ENCODE peak calls at places on chromosomes 5 and 9, in six cellular contexts. S is mesenchymal stem cell, U is IMR-90, F is H9, K is H1, N is trophoblast cell. B is an unnamed sample.

GRCh38 chr5:55450050-55450765 is 84.6 kb downstream of the PLPP1 start:
- DNase-seq in N (no peak), F (no peak), S (peak; percentile 38), K (no peak), U (peak; percentile 53), B (no peak)

GRCh38 chr5:51679286-51679685 is 296.0 kb downstream of the ISL1 start:
- DNase-seq in K (no peak), F (no peak), N (no peak), U (no peak), S (no peak), B (no peak)

GRCh38 chr5:54361683-54362411 is 51.5 kb upstream of the ARL15 start:
- DNase-seq in F (no peak), S (no peak), K (no peak), U (no peak), N (no peak), B (no peak)

GRCh38 chr5:93582677-93583524 is at the start of gene NR2F1:
- DNase-seq in F (peak; percentile 92), U (peak; percentile 99), N (no peak), S (peak; percentile 100), K (peak; percentile 78), B (peak; percentile 99)

GRCh38 chr9:94903961-94904421 is 177.5 kb downstream of the AOPEP start:
- DNase-seq in F (no peak), U (peak; percentile 82), S (no peak), N (no peak), K (no peak), B (no peak)

GRCh38 chr9:112881366-112881765 is 9.3 kb downstream of the SLC46A2 start:
- DNase-seq in S (peak; percentile 15), U (peak; percentile 81), F (no peak), N (peak; percentile 80), K (no peak), B (no peak)

GRCh38 chr5:166347051-166347450 is 1944.4 kb upstream of the WWC1 start:
- DNase-seq in F (no peak), N (no peak), U (no peak), S (no peak), K (no peak), B (no peak)

GRCh38 chr9:35908484-35909125 is 685 bp upstream of the SPAAR start:
- DNase-seq in S (no peak), F (no peak), K (no peak), N (no peak), U (peak; percentile 66), B (no peak)

GRCh38 chr5:156259618-156260017 is 67.3 kb upstream of the SGCD start:
- DNase-seq in S (no peak), N (no peak), F (no peak), K (no peak), U (no peak), B (no peak)

GRCh38 chr9:109961579-109961978 is 181.6 kb downstream of the PALM2AKAP2 start:
- DNase-seq in U (no peak), K (no peak), S (no peak), N (no peak), F (no peak), B (no peak)

GRCh38 chr9:129990269-129991005 is 52.6 kb downstream of the FNBP1 start:
- DNase-seq in K (no peak), U (no peak), F (no peak), N (peak; percentile 81), S (peak; percentile 78), B (no peak)

GRCh38 chr5:146345578-146346366 is 7.1 kb downstream of the POU4F3 start:
- DNase-seq in S (no peak), N (no peak), F (peak; percentile 72), U (no peak), K (no peak), B (no peak)

GRCh38 chr9:116992870-116993269 is 305.8 kb downstream of the TRIM32 start:
- DNase-seq in F (no peak), K (no peak), S (peak; percentile 35), N (no peak), U (peak; percentile 2), B (no peak)

GRCh38 chr5:171891595-171891994 is 106.0 kb downstream of the SMIM23 start:
- DNase-seq in N (no peak), S (no peak), U (no peak), F (no peak), K (no peak), B (no peak)

GRCh38 chr9:98254236-98255063 is 999 bp downstream of the TBC1D2 start:
- DNase-seq in U (no peak), N (no peak), F (no peak), K (no peak), S (no peak), B (no peak)

GRCh38 chr9:6759114-6759977 is 1.6 kb downstream of the KDM4C start:
- DNase-seq in N (peak; percentile 45), F (no peak), K (no peak), U (peak; percentile 82), S (peak; percentile 91), B (no peak)

GRCh38 chr9:89508951-89509607 is 11.2 kb upstream of the SEMA4D start:
- DNase-seq in K (no peak), F (no peak), N (no peak), S (no peak), U (no peak), B (no peak)

GRCh38 chr5:61866930-61867329 is 439.1 kb upstream of the KIF2A start:
- DNase-seq in K (no peak), S (peak; percentile 69), U (peak; percentile 38), N (no peak), F (no peak), B (no peak)

GRCh38 chr9:109886617-109887016 is 106.6 kb downstream of the PALM2AKAP2 start:
- DNase-seq in S (no peak), K (no peak), U (no peak), F (no peak), N (no peak), B (no peak)

GRCh38 chr5:102313907-102314306 is 17.8 kb upstream of the SLCO4C1 start:
- DNase-seq in S (no peak), N (peak; percentile 19), K (no peak), F (no peak), U (no peak), B (no peak)

GRCh38 chr9:109906766-109907382 is 126.9 kb downstream of the PALM2AKAP2 start:
- DNase-seq in K (no peak), U (peak; percentile 71), S (peak; percentile 62), N (no peak), F (no peak), B (no peak)

GRCh38 chr5:125401724-125402622 is 655.5 kb upstream of the ZNF608 start:
- DNase-seq in K (no peak), S (peak; percentile 9), U (no peak), F (no peak), N (no peak), B (no peak)

GRCh38 chr9:22119537-22120167 is 110.5 kb upstream of the CDKN2B start:
- DNase-seq in U (peak; percentile 50), N (no peak), S (no peak), F (no peak), K (no peak), B (peak; percentile 9)

GRCh38 chr5:100464418-100464817 is 70.8 kb upstream of the FAM174A start:
- DNase-seq in N (peak; percentile 4), U (peak; percentile 71), F (no peak), S (peak; percentile 85), K (no peak), B (no peak)

GRCh38 chr9:8660383-8660782 is 860.8 kb upstream of the DMAC1 start:
- DNase-seq in U (no peak), F (no peak), S (peak; percentile 41), N (no peak), K (no peak), B (no peak)

GRCh38 chr9:18463991-18464390 is 10.0 kb upstream of the ADAMTSL1 start:
- DNase-seq in S (no peak), U (peak; percentile 72), N (no peak), K (no peak), F (no peak), B (no peak)

GRCh38 chr9:84851935-84852585 is 182.5 kb downstream of the NTRK2 start:
- DNase-seq in F (peak; percentile 81), N (peak; percentile 94), U (peak; percentile 11), K (peak; percentile 54), S (peak; percentile 92), B (peak; percentile 65)

GRCh38 chr5:138330813-138331448 is 673 bp downstream of the CDC25C start:
- DNase-seq in N (no peak), F (no peak), S (no peak), U (no peak), K (no peak), B (no peak)

DNA sequence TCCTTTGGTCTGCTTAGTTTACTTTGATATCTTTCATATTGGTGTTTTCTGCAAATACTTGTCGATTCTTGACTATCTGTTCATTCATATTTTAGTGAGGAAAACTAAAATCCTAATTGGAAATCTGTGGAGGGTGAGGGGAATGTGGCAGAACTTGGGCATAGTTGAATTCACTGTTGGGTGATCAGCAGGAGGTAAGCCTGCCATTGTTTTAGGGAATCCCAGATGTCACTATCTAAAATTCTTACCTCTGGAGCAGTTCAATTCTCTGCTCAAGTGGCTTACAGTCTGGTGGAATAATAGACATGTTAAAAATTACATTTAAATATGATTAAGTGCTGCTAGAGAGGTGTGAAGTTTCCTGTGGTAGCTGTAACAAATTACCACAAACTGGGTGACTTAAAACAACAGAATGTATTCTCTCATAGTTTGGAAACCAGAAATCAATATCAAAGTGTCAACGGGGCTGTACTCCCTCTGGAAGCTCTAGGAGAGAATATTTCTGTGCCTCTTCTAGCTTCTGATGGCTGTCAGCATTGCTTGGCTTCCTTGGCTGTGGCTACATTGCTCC is 90.3 kb upstream of the GCNT4 start:
- DNase-seq in N (no peak), U (no peak), F (no peak), K (no peak), S (no peak), B (no peak)
- H2BK120ac ChIP-seq in N (no peak overlapping the region), U (no peak overlapping the region), F (no peak overlapping the region), K (no peak overlapping the region), S (no peak overlapping the region), B (no peak overlapping the region)

GRCh38 chr5:98463676-98464075 is 309.8 kb upstream of the RGMB start:
- DNase-seq in S (no peak), U (no peak), N (no peak), F (no peak), K (no peak), B (no peak)
- H4K91ac ChIP-seq in S (no peak overlapping the region), U (no peak overlapping the region), N (no peak overlapping the region), F (no peak overlapping the region), K (no peak overlapping the region), B (no peak overlapping the region)

DNA sequence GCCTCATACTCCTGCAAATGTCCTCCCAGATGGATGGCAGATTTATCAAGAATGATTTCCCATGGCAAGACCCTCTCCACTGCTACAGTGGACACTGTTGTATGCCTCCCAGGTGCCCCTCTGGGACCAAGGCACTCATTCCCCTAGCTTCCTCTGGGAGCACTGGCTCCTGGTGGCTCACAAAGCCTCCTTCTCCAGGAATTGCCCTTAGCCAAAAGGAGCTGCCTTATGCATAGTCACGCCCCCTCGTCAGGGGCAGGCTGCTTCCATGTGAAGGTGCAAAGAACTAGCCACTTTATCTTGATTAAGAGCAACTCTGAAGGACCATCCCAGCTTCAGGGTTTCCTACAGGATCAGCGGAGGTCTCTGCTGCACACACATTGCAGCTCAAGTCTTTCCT is 358.1 kb downstream of the CDK5RAP2 start:
- DNase-seq in N (no peak), F (peak; percentile 64), S (no peak), U (no peak), K (no peak), B (no peak)
- H2AFZ ChIP-seq in N (no peak overlapping the region), F (no peak overlapping the region), S (no peak overlapping the region), U (no peak overlapping the region), K (peak overlapping the region; percentile 89), B (no peak overlapping the region)

DNA sequence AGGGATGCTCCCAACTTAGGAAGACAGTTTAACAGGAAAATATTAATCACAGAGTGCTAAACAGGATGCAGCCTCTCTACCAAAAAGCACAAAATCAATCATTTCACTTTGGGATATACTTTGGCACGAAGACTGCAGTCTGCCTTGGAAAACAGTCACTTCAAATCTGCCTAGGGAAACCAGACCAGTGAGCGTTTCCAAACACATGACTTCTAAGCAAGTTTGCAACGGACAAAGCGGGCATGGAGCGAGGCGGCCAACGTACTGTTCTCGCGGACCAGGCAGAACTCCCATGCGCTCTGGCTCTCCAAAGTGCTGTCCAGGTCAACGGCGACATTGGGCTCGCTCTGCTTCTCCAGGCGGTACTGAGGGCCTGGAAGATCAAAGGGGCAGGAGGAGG is 201.0 kb downstream of the MAPKAP1 start:
- DNase-seq in F (no peak), U (no peak), N (no peak), S (peak; percentile 78), K (no peak), B (no peak)
- H2BK120ac ChIP-seq in F (no peak overlapping the region), U (no peak overlapping the region), N (no peak overlapping the region), S (no peak overlapping the region), K (no peak overlapping the region), B (no peak overlapping the region)

B was measured in neuronal stem cell.